ENCODE peak calls at places on chromosomes 16 and 17, in ten cellular contexts. Y, O, S, D, B, G, E, K, Z and H are unnamed samples.

GRCh38 chr16:84199861-84200260 is 8.9 kb downstream of the ADAD2 start:
- DNase-seq in Y (no peak), O (no peak), S (peak), D (no peak), B (no peak), G (no peak), E (no peak), K (no peak), Z (no peak), H (no peak)

GRCh38 chr16:77299395-77299794 is 100.2 kb downstream of the SYCE1L start:
- DNase-seq in Y (no peak), O (no peak), S (no peak), D (no peak), B (no peak), G (no peak), E (no peak), K (no peak), Z (no peak), H (no peak)

GRCh38 chr17:71790791-71791190 is 330.0 kb upstream of the SOX9 start:
- DNase-seq in Y (no peak), O (no peak), S (no peak), D (no peak), B (no peak), G (no peak), E (no peak), K (no peak), Z (no peak), H (no peak)

GRCh38 chr17:41888332-41888965 is 23.2 kb upstream of the KLHL11 start:
- DNase-seq in Y (no peak), O (no peak), S (no peak), D (no peak), B (no peak), G (no peak), E (no peak), K (no peak), Z (no peak), H (no peak)

GRCh38 chr16:85898521-85899442 is at the start of gene IRF8:
- DNase-seq in Y (peak), O (no peak), S (peak), D (peak), B (peak), G (no peak), E (no peak), K (no peak), Z (peak), H (no peak)

GRCh38 chr16:22098538-22099255 is 6.4 kb downstream of the VWA3A start:
- DNase-seq in Y (no peak), O (no peak), S (no peak), D (no peak), B (no peak), G (no peak), E (peak), K (no peak), Z (no peak), H (peak)

GRCh38 chr17:57035971-57036481 is 49.0 kb upstream of the AKAP1 start:
- DNase-seq in Y (peak), O (no peak), S (no peak), D (peak), B (no peak), G (no peak), E (no peak), K (peak), Z (peak), H (no peak)

GRCh38 chr17:82287849-82288601 is 14.5 kb upstream of the CSNK1D start:
- DNase-seq in Y (peak), O (no peak), S (peak), D (peak), B (peak), G (peak), E (peak), K (peak), Z (peak), H (peak)

GRCh38 chr16:67719778-67720144 is 645 bp upstream of the GFOD2 start:
- DNase-seq in Y (peak), O (no peak), S (peak), D (no peak), B (no peak), G (peak), E (peak), K (peak), Z (peak), H (peak)

GRCh38 chr16:24609740-24610420 is 70.5 kb downstream of the RBBP6 start:
- DNase-seq in Y (peak), O (no peak), S (no peak), D (peak), B (peak), G (peak), E (peak), K (peak), Z (peak), H (peak)

GRCh38 chr16:47887496-47887895 is 268.3 kb downstream of the ABCC12 start:
- DNase-seq in Y (no peak), O (no peak), S (no peak), D (no peak), B (no peak), G (no peak), E (no peak), K (no peak), Z (no peak), H (no peak)

GRCh38 chr16:47888142-47888541 is 267.7 kb downstream of the ABCC12 start:
- DNase-seq in Y (no peak), O (no peak), S (no peak), D (no peak), B (no peak), G (no peak), E (no peak), K (no peak), Z (no peak), H (no peak)

GRCh38 chr16:47888734-47889133 is 267.1 kb downstream of the ABCC12 start:
- DNase-seq in Y (no peak), O (no peak), S (no peak), D (no peak), B (no peak), G (no peak), E (no peak), K (no peak), Z (no peak), H (no peak)

GRCh38 chr16:47885489-47885888 is 270.3 kb downstream of the ABCC12 start:
- DNase-seq in Y (no peak), O (no peak), S (no peak), D (no peak), B (no peak), G (no peak), E (no peak), K (no peak), Z (no peak), H (no peak)

GRCh38 chr16:47886631-47887415 is 269.0 kb downstream of the ABCC12 start:
- DNase-seq in Y (no peak), O (no peak), S (no peak), D (no peak), B (no peak), G (no peak), E (no peak), K (no peak), Z (no peak), H (no peak)
- TF ChIP-seq POLR2A in Y (no peak), O (no peak), S (no peak), D (no peak), B (no peak), G (no peak), E (no peak), K (no peak), Z (no peak), H (no peak)

GRCh38 chr17:67438669-67439068 is 61.6 kb downstream of the PITPNC1 start:
- DNase-seq in Y (no peak), O (no peak), S (no peak), D (no peak), B (no peak), G (no peak), E (no peak), K (no peak), Z (no peak), H (no peak)

GRCh38 chr17:67440311-67441051 is 63.4 kb downstream of the PITPNC1 start:
- DNase-seq in Y (no peak), O (no peak), S (no peak), D (no peak), B (no peak), G (no peak), E (no peak), K (no peak), Z (no peak), H (no peak)

GRCh38 chr17:67442787-67443624 is 65.9 kb downstream of the PITPNC1 start:
- DNase-seq in Y (no peak), O (no peak), S (no peak), D (no peak), B (no peak), G (peak), E (no peak), K (no peak), Z (no peak), H (no peak)

GRCh38 chr17:67439269-67439668 is 62.2 kb downstream of the PITPNC1 start:
- DNase-seq in Y (no peak), O (no peak), S (no peak), D (no peak), B (no peak), G (no peak), E (no peak), K (no peak), Z (no peak), H (no peak)

DNA sequence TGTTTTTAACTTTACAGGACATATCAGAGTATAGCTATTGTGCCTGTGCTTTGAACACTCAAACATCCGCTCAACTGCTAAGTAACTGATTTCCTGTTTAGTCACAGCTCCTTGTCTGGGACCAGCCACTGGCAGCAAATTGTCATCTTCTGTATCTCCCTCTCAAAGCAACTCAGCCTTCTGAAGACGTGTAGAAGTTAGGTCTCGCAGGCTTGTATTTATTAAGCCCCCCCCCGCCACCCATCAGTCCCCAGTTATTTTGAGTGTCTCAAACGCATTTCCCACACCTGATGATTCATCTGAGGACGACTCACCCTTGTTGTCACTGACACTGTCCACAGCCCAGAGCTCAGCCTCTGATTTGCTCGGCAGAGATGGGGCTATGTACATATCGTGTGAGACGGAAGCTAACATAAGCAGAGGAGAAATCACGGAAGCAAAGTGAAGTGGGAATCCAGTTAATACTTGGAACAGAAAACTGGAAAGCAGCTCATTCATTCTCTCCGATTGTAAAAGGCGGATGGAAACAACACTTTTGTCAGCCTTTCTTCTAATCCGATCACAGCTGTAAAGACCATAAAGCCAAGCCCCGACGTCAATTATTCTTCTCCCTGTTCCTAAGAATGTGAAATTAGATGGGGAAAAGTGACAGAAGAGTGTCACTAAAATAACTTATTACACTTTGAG is 64.1 kb downstream of the PITPNC1 start:
- DNase-seq in Y (no peak), O (no peak), S (no peak), D (no peak), B (no peak), G (peak), E (no peak), K (no peak), Z (peak), H (no peak)
- TF ChIP-seq POLR2A in Y (no peak), O (no peak), S (no peak), D (no peak), B (no peak), G (no peak), E (no peak), K (no peak), Z (peak), H (no peak)

DNA sequence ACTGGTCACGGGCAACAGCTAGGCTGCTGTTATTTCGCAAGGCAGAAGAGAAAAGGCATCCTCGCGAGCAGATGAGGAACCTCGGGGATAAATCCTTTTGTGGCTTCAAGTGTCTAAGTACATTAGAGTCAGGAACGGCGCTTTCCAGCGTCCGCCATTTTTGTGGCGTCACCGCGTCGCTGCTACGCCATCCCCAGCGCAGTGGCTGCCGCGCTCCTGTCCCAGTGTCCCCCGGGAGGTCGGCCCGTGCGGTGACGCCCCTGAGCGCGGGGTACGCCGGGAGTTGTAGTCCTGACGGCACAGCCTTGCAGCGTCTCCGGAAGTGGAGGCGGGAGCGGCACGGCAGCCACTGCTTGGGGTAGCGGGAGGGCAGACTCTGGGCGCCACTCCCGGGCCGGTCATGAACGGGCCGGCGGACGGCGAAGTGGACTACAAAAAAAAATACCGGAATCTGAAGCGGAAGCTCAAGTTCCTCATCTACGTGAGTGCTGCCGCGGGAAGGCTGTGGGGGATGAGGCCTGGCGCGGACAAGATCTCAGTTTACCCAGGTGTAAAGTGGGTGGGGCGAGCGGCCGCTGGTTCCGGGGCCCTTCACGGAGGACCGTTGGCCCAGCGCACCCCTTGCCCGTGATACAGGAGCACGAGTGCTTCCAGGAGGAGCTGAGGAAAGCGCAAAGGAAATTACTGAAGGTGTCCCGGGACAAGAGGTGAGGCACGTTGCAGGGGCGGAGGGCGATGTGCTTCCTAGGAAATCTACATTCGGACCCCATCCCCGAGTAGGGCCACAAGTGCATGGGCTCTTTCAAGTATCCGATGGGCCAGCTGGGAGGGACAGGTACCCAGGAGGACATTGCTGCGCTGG is at the start of gene INO80E:
- DNase-seq in Y (peak), O (peak), S (peak), D (peak), B (peak), G (peak), E (peak), K (peak), Z (peak), H (peak)
- TF ChIP-seq POLR2A in Y (no peak), O (no peak), S (peak), D (no peak), B (peak), G (peak), E (peak), K (no peak), Z (peak), H (peak)

GRCh38 chr16:28982949-28983348 is 1.9 kb upstream of the LAT start:
- DNase-seq in Y (no peak), O (no peak), S (no peak), D (no peak), B (no peak), G (no peak), E (no peak), K (no peak), Z (no peak), H (no peak)

GRCh38 chr16:28980929-28981328 is 3.9 kb upstream of the LAT start:
- DNase-seq in Y (no peak), O (no peak), S (no peak), D (no peak), B (no peak), G (no peak), E (no peak), K (no peak), Z (no peak), H (no peak)

GRCh38 chr16:28982418-28982817 is 2.4 kb upstream of the LAT start:
- DNase-seq in Y (no peak), O (no peak), S (no peak), D (no peak), B (no peak), G (no peak), E (no peak), K (no peak), Z (no peak), H (no peak)

GRCh38 chr16:28983644-28984043 is 1.2 kb upstream of the LAT start:
- DNase-seq in Y (no peak), O (no peak), S (no peak), D (no peak), B (no peak), G (no peak), E (no peak), K (no peak), Z (no peak), H (no peak)

GRCh38 chr16:28981517-28981916 is 3.3 kb upstream of the LAT start:
- DNase-seq in Y (no peak), O (no peak), S (no peak), D (no peak), B (no peak), G (no peak), E (peak), K (no peak), Z (no peak), H (peak)
- TF ChIP-seq POLR2A in Y (no peak), O (no peak), S (no peak), D (no peak), B (no peak), G (no peak), E (no peak), K (no peak), Z (no peak), H (no peak)

GRCh38 chr16:30183961-30184429 is 593 bp downstream of the CORO1A start:
- DNase-seq in Y (peak), O (peak), S (no peak), D (peak), B (peak), G (no peak), E (no peak), K (no peak), Z (peak), H (no peak)

GRCh38 chr16:30186444-30186781 is 3.0 kb downstream of the CORO1A start:
- DNase-seq in Y (no peak), O (no peak), S (no peak), D (no peak), B (no peak), G (no peak), E (no peak), K (no peak), Z (no peak), H (no peak)

GRCh38 chr16:30184430-30185140 is 1.2 kb downstream of the CORO1A start:
- DNase-seq in Y (peak), O (no peak), S (no peak), D (peak), B (peak), G (peak), E (no peak), K (no peak), Z (peak), H (no peak)

GRCh38 chr16:30185683-30186421 is 2.5 kb downstream of the CORO1A start:
- DNase-seq in Y (peak), O (no peak), S (no peak), D (peak), B (peak), G (peak), E (no peak), K (no peak), Z (peak), H (no peak)

GRCh38 chr16:30185141-30185682 is 1.8 kb downstream of the CORO1A start:
- DNase-seq in Y (peak), O (no peak), S (no peak), D (no peak), B (peak), G (no peak), E (no peak), K (no peak), Z (peak), H (no peak)
- TF ChIP-seq POLR2A in Y (no peak), O (no peak), S (no peak), D (no peak), B (no peak), G (no peak), E (no peak), K (no peak), Z (no peak), H (no peak)

GRCh38 chr16:30353438-30354129 is 1.5 kb downstream of the CD2BP2 start:
- DNase-seq in Y (no peak), O (no peak), S (no peak), D (no peak), B (peak), G (no peak), E (no peak), K (no peak), Z (no peak), H (no peak)

GRCh38 chr16:30356401-30357084 is 1.4 kb upstream of the CD2BP2 start:
- DNase-seq in Y (peak), O (peak), S (no peak), D (no peak), B (peak), G (peak), E (no peak), K (no peak), Z (peak), H (no peak)

GRCh38 chr16:30354423-30355143 is 525 bp downstream of the CD2BP2 start:
- DNase-seq in Y (no peak), O (no peak), S (no peak), D (no peak), B (no peak), G (no peak), E (peak), K (no peak), Z (no peak), H (peak)

GRCh38 chr16:30355954-30356308 is 823 bp upstream of the CD2BP2 start:
- DNase-seq in Y (no peak), O (peak), S (no peak), D (no peak), B (no peak), G (no peak), E (no peak), K (no peak), Z (no peak), H (no peak)

DNA sequence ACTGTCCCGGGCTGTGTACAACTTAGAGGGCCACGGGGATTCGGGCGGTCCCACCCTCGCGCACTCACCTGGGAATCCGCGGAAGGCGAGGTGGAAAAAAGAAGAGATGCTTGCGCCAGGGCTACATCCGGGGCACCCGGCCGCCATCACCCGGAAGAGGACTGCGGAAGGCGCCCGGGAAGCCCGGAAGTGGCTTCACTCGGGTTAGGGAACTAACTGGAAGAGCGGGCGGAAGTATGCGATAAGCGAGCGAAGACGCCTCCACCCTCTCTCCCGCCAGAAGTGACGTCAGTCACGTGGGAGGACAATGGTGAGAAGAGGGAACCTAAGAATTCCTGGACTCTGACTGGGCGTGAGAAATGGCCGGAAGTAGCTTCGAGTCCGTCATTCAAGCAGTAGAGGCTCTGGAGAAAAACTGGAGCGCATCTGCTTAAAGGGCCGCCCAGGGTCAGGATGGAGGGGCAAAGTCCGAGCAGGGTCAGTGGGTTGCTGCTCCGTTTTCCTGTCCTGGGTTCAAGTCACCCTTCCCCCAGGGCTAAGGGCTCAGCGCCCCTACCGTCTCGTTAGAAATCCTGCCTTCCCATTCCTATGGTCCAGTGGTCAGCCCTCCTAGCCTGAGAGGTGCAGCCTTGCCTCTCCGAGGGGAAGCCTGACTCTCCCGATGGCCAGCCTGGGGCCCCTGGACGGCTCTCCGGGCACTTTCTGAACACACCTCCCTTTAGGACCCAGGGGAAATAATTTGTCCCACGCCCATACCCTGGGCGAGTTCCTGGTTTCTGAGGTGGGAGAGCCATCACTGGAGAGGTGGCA is at the start of gene CD2BP2:
- DNase-seq in Y (peak), O (peak), S (peak), D (peak), B (peak), G (peak), E (peak), K (peak), Z (peak), H (peak)
- TF ChIP-seq POLR2A in Y (no peak), O (peak), S (peak), D (no peak), B (peak), G (peak), E (peak), K (no peak), Z (peak), H (peak)